ENCODE peak calls at places on chromosome 6, in eight cellular contexts. P is NB4, B is coronary artery, K is GM12865, T is progenitor cell of endocrine pancreas, Q is RWPE1, F is keratinocyte, O is mucosa of descending colon. V is an unnamed sample.
A peak's percentile ranks its signal among the peaks of the same experiment; 100 is the strongest.

GRCh38 chr6:293185-294174 is 1.2 kb downstream of the DUSP22 start:
- DNase-seq in O (peak; percentile 56), B (peak; percentile 84), T (no peak), Q (peak; percentile 26), K (peak; percentile 77), F (no peak), P (peak; percentile 36), V (peak; percentile 61)

GRCh38 chr6:41167173-41167963 is 4.5 kb upstream of the TREM2 start:
- DNase-seq in B (no peak), Q (peak; percentile 24), O (no peak), P (peak; percentile 41), F (no peak), T (peak; percentile 39), K (no peak), V (peak; percentile 44)

GRCh38 chr6:99138445-99138844 is 190.7 kb upstream of the FBXL4 start:
- DNase-seq in B (no peak), K (no peak), O (peak; percentile 44), F (no peak), T (no peak), P (no peak), Q (no peak), V (no peak)

GRCh38 chr6:34414999-34415858 is 10.6 kb downstream of the RPS10 start:
- DNase-seq in P (peak; percentile 85), Q (peak; percentile 41), K (peak; percentile 74), B (no peak), F (no peak), O (peak; percentile 84), T (no peak), V (peak; percentile 68)

GRCh38 chr6:87899499-87900147 is 148.0 kb upstream of the SPACA1 start:
- DNase-seq in K (no peak), O (no peak), Q (no peak), T (no peak), P (no peak), B (no peak), F (no peak), V (no peak)

GRCh38 chr6:43719511-43719910 is 31.9 kb upstream of the MRPS18A start:
- DNase-seq in K (no peak), P (no peak), B (no peak), F (no peak), T (no peak), O (no peak), Q (no peak), V (no peak)

GRCh38 chr6:11277275-11278206 is 45.1 kb upstream of the NEDD9 start:
- DNase-seq in Q (peak; percentile 44), O (no peak), K (peak; percentile 88), F (peak; percentile 15), B (no peak), P (no peak), T (no peak), V (no peak)

GRCh38 chr6:22621028-22621427 is 51.7 kb downstream of the HDGFL1 start:
- DNase-seq in K (no peak), F (no peak), T (no peak), Q (no peak), P (no peak), O (no peak), B (no peak), V (no peak)

GRCh38 chr6:129280719-129281118 is 397.8 kb downstream of the LAMA2 start:
- DNase-seq in Q (no peak), P (no peak), B (no peak), F (no peak), K (peak; percentile 46), T (no peak), O (no peak), V (no peak)

GRCh38 chr6:75155586-75155985 is 50.3 kb downstream of the COL12A1 start:
- DNase-seq in T (no peak), B (no peak), F (no peak), Q (no peak), K (no peak), O (no peak), P (no peak), V (no peak)

GRCh38 chr6:156310701-156311100 is 466.5 kb upstream of the ARID1B start:
- DNase-seq in F (no peak), B (no peak), O (no peak), T (no peak), K (no peak), P (no peak), Q (no peak), V (no peak)

GRCh38 chr6:132612449-132613116 is 11.5 kb downstream of the TAAR2 start:
- DNase-seq in O (no peak), T (no peak), B (no peak), Q (no peak), F (no peak), K (no peak), P (no peak), V (no peak)
- TF ChIP-seq CTCF in O (no peak), T (no peak), B (no peak), Q (no peak), F (no peak), K (no peak), P (no peak), V (no peak)

GRCh38 chr6:38273325-38273724 is 366.4 kb downstream of the BTBD9 start:
- DNase-seq in O (no peak), F (no peak), B (no peak), Q (no peak), T (no peak), P (no peak), K (no peak), V (no peak)

GRCh38 chr6:38272222-38272621 is 367.5 kb downstream of the BTBD9 start:
- DNase-seq in K (no peak), O (no peak), B (no peak), Q (no peak), T (no peak), F (no peak), P (no peak), V (no peak)

GRCh38 chr6:38270367-38270766 is 369.4 kb downstream of the BTBD9 start:
- DNase-seq in T (no peak), B (no peak), K (no peak), F (no peak), O (no peak), Q (no peak), P (no peak), V (no peak)

GRCh38 chr6:38269773-38270172 is 370.0 kb downstream of the BTBD9 start:
- DNase-seq in P (no peak), K (no peak), F (no peak), Q (no peak), O (no peak), T (no peak), B (no peak), V (no peak)

DNA sequence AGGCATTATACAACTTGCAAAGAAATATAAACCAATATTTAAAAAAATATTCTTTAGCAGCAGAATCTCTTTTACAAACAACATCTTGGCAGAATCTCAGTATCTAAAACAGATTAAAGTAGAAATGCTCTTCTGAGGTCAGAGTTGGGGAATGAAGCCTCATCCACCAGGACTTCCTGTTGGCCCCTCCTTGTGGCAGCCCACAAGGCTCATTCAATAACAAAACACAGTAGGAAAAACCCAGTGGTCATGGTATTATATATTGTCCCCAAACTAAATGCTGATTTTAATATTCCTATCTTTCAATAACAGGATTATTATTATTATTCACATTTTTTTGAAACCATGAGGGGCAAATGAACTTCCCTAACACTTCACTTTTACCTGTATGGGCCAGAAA is 368.6 kb downstream of the BTBD9 start:
- DNase-seq in O (no peak), Q (no peak), P (no peak), K (no peak), T (no peak), F (no peak), B (no peak), V (no peak)
- TF ChIP-seq CTCF in O (no peak), Q (no peak), P (no peak), K (no peak), T (no peak), F (no peak), B (no peak), V (no peak)

GRCh38 chr6:123321020-123321419 is 315.7 kb downstream of the TRDN start:
- DNase-seq in Q (no peak), B (no peak), F (no peak), P (no peak), O (no peak), K (no peak), T (no peak), V (no peak)

GRCh38 chr6:123316733-123317323 is 319.9 kb downstream of the TRDN start:
- DNase-seq in P (peak; percentile 16), O (no peak), B (no peak), K (peak; percentile 3), Q (peak; percentile 10), F (no peak), T (no peak), V (peak; percentile 33)
- TF ChIP-seq CTCF in P (no peak), O (no peak), B (peak; percentile 49), K (peak; percentile 27), Q (peak; percentile 59), F (no peak), T (peak; percentile 79), V (peak; percentile 53)

GRCh38 chr6:159819932-159820640 is 20.0 kb downstream of the PNLDC1 start:
- DNase-seq in F (no peak), O (no peak), P (peak; percentile 95), K (no peak), B (no peak), T (no peak), Q (no peak), V (no peak)
- TF ChIP-seq CTCF in F (no peak), O (no peak), P (no peak), K (no peak), B (no peak), T (no peak), Q (no peak), V (no peak)

DNA sequence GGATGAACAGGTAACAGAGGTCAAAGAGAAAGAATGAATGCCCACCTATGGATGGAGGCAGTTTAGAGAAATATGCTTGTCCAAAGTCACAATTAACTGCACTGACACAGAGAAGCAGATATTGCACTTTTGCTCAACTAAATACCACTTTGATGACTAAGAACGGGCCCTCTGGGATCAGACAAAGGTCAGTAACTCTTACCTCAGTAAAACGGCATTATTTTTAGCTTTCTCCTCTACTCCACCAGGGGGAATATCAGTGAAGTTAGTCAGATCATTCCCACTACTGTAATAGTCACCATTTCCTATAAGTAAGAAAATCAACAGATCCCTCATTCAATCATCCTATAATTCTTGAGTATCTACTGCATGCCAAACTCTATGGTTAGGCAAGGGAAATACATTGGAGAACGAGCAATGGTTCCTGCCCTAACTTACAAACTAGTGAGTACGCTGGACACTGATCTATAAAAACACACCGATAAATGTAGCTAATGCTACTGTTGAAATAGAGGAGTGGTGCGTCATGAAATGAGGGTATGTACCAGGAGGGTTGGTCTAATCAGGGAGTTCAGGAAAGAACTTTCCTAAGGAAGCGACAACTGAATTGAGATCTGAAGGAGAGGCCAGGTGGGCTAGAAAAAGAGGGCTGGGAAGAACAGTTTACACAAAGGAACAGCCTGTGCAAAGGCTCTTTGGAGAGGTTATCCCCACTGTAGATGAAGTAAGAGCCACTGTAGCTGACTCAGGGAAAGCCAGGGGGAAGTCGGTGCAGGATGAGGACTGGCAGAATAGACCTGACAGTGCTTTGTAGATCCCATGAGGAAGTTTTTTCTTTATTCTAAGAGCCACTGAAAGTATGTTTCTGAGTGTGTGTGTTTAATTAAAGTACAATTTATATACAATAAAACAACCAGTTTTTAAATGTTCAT is 9.2 kb downstream of the ECI2 start:
- DNase-seq in B (no peak), O (no peak), T (no peak), Q (peak; percentile 89), P (peak; percentile 37), F (no peak), K (peak; percentile 3), V (peak; percentile 80)
- TF ChIP-seq CTCF in B (no peak), O (no peak), T (no peak), Q (no peak), P (no peak), F (peak; percentile 30), K (no peak), V (peak; percentile 28)

V was measured in MCF 10A.